ENCODE peak calls at places on chromosomes 6 and 20, in nine cellular contexts. X, G, Q, Z, C, L, W, R and O are unnamed samples.

GRCh38 chr20:20465259-20465658 is 97.4 kb downstream of the INSM1 start:
- DNase-seq in W (no peak), C (no peak), G (no peak), Q (no peak), X (no peak), L (no peak), R (no peak), Z (no peak), O (no peak)

GRCh38 chr20:408843-409696 is 971 bp downstream of the RBCK1 start:
- DNase-seq in X (no peak), C (no peak), R (no peak), Z (no peak), G (no peak), W (no peak), L (no peak), Q (no peak), O (no peak)

GRCh38 chr6:6649824-6650349 is 61.4 kb downstream of the LY86 start:
- DNase-seq in L (no peak), Q (no peak), G (no peak), R (no peak), Z (no peak), C (no peak), W (no peak), X (peak; percentile 81), O (no peak)

GRCh38 chr6:70709826-70710225 is 42.1 kb downstream of the SMAP1 start:
- DNase-seq in G (no peak), Q (no peak), W (no peak), Z (peak; percentile 68), L (no peak), R (no peak), X (no peak), C (no peak), O (no peak)

GRCh38 chr6:156933201-156934053 is 156.2 kb downstream of the ARID1B start:
- DNase-seq in C (peak; percentile 65), R (peak; percentile 41), X (peak; percentile 20), L (no peak), Q (no peak), G (no peak), W (peak; percentile 77), Z (no peak), O (peak; percentile 86)

GRCh38 chr6:3163248-3163594 is 5.9 kb upstream of the TUBB2A start:
- DNase-seq in X (no peak), Q (no peak), C (no peak), G (no peak), R (no peak), Z (peak; percentile 19), W (no peak), L (no peak), O (no peak)

GRCh38 chr20:62123450-62124118 is 1.3 kb downstream of the LSM14B start:
- DNase-seq in Q (no peak), L (no peak), W (no peak), G (no peak), X (no peak), Z (peak; percentile 57), C (no peak), R (peak; percentile 39), O (no peak)

GRCh38 chr6:6317386-6317785 is 3.1 kb downstream of the F13A1 start:
- DNase-seq in R (no peak), C (no peak), Z (no peak), G (no peak), X (no peak), L (no peak), Q (no peak), W (no peak), O (no peak)

GRCh38 chr6:132490478-132491204 is 22.3 kb downstream of the STX7 start:
- DNase-seq in L (peak; percentile 54), C (no peak), X (no peak), W (no peak), Z (peak; percentile 36), R (no peak), G (no peak), Q (no peak), O (no peak)

GRCh38 chr6:166688901-166689300 is 61.9 kb upstream of the RPS6KA2 start:
- DNase-seq in L (no peak), Q (no peak), X (no peak), C (no peak), Z (no peak), G (no peak), R (no peak), W (peak; percentile 32), O (no peak)

GRCh38 chr20:5751856-5752255 is 1.7 kb downstream of the SHLD1 start:
- DNase-seq in R (no peak), L (no peak), X (no peak), G (no peak), Z (peak; percentile 60), Q (no peak), W (no peak), C (no peak), O (peak; percentile 22)

GRCh38 chr20:44279228-44279627 is 31.8 kb downstream of the FITM2 start:
- DNase-seq in X (no peak), W (no peak), R (no peak), G (no peak), Q (no peak), L (no peak), Z (peak; percentile 80), C (no peak), O (no peak)

GRCh38 chr20:41563087-41563486 is 55.1 kb downstream of the CHD6 start:
- DNase-seq in X (no peak), C (no peak), G (no peak), Q (no peak), W (no peak), Z (no peak), L (no peak), R (no peak), O (no peak)

GRCh38 chr6:35488517-35488862 is 8.4 kb downstream of the TEAD3 start:
- DNase-seq in R (no peak), X (peak; percentile 56), Z (no peak), C (no peak), Q (no peak), G (no peak), L (no peak), W (no peak), O (no peak)

GRCh38 chr20:31475032-31475431 is at the start of the genes DEFB124 and REM1:
- DNase-seq in G (no peak), Z (no peak), Q (no peak), L (no peak), C (no peak), R (no peak), W (peak; percentile 64), X (no peak), O (no peak)
- TF ChIP-seq CTCF in G (no peak), Z (no peak), Q (no peak), L (no peak), C (no peak), R (no peak), W (no peak), X (no peak), O (no peak)

GRCh38 chr6:36694616-36695015 is 3.0 kb upstream of the RAB44 start:
- DNase-seq in L (no peak), C (no peak), W (peak; percentile 20), G (no peak), Q (no peak), X (no peak), Z (no peak), R (no peak), O (no peak)

GRCh38 chr6:36691011-36691410 is 6.6 kb upstream of the RAB44 start:
- DNase-seq in W (no peak), C (no peak), R (no peak), X (no peak), Z (no peak), G (no peak), Q (no peak), L (no peak), O (no peak)

GRCh38 chr6:36692861-36693702 is 4.5 kb upstream of the RAB44 start:
- DNase-seq in W (peak; percentile 70), C (peak; percentile 47), Q (no peak), L (no peak), G (no peak), R (no peak), X (no peak), Z (peak; percentile 24), O (peak; percentile 56)

GRCh38 chr6:36691612-36692011 is 6.0 kb upstream of the RAB44 start:
- DNase-seq in G (no peak), Q (no peak), L (no peak), W (no peak), Z (no peak), C (no peak), X (no peak), R (no peak), O (no peak)

GRCh38 chr6:36692220-36692619 is 5.4 kb upstream of the RAB44 start:
- DNase-seq in R (no peak), G (no peak), X (no peak), Q (no peak), L (peak; percentile 84), W (peak; percentile 61), C (no peak), Z (no peak), O (no peak)
- H3K4me3 ChIP-seq in R (no peak overlapping the region), G (no peak overlapping the region), X (no peak overlapping the region), Q (no peak overlapping the region), L (no peak overlapping the region), W (no peak overlapping the region), C (no peak overlapping the region), Z (no peak overlapping the region), O (no peak overlapping the region)

GRCh38 chr6:117890172-117890571 is 16.9 kb upstream of the SLC35F1 start:
- DNase-seq in X (no peak), G (no peak), Z (no peak), W (no peak), Q (no peak), C (no peak), L (no peak), R (no peak), O (no peak)
- TF ChIP-seq CTCF in X (no peak), G (no peak), Z (no peak), W (no peak), Q (no peak), C (no peak), L (no peak), R (no peak), O (no peak)

GRCh38 chr6:7723554-7723953 is 2.3 kb upstream of the BMP6 start:
- DNase-seq in X (no peak), Z (no peak), W (no peak), L (no peak), C (no peak), Q (no peak), R (no peak), G (no peak), O (no peak)

GRCh38 chr6:7726416-7727149 is 684 bp downstream of the BMP6 start:
- DNase-seq in R (no peak), Z (peak; percentile 7), G (no peak), L (no peak), X (peak; percentile 40), W (no peak), Q (no peak), C (no peak), O (no peak)

GRCh38 chr6:7727150-7727950 is 1.5 kb downstream of the BMP6 start:
- DNase-seq in G (no peak), W (no peak), R (no peak), C (no peak), X (peak; percentile 45), Z (peak; percentile 27), L (no peak), Q (no peak), O (no peak)

GRCh38 chr6:7725849-7726415 is at the start of gene BMP6:
- DNase-seq in W (peak; percentile 92), Z (peak; percentile 87), C (peak; percentile 85), G (peak; percentile 71), X (peak; percentile 97), Q (peak; percentile 13), L (peak; percentile 62), R (peak; percentile 90), O (peak; percentile 90)

DNA sequence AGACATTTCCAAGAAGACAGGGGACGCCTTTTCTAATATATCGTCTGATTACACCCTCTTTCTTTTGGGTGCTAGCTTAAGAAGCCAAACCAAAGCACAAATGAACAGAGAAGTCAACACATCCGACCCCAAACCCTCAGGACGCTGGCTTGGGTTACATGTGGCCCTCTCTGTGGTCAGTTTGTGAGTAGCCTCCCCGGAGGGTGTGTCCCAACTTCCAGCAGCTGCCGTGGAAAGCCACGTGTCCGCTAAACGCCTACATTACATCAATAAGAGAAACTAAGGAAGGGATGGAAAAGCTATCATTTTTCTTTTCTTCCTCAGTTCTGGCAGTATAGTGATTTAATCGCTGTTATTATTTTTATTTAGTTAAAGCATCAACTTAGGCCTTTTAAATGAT is 487 bp upstream of the BMP6 start:
- DNase-seq in L (no peak), X (no peak), R (no peak), W (no peak), Q (no peak), G (no peak), Z (no peak), C (no peak), O (no peak)
- H3K4me3 ChIP-seq in L (no peak overlapping the region), X (no peak overlapping the region), R (no peak overlapping the region), W (peak overlapping the region; percentile 67), Q (no peak overlapping the region), G (no peak overlapping the region), Z (peak overlapping the region; percentile 78), C (no peak overlapping the region), O (no peak overlapping the region)